ENCODE peak calls at places on chromosomes 3 and 15, in nine cellular contexts. P is ascending aorta, M is DND-41, D is psoas muscle, G is adrenal gland, K is A549, C is pancreas, A is ovary, X is PC-3. U is an unnamed sample.

GRCh38 chr3:126434264-126434590 is 39.5 kb downstream of the CFAP100 start:
- DNase-seq in P (peak; percentile 53), M (no peak), D (no peak), G (no peak), K (no peak), C (no peak), A (no peak), X (no peak), U (no peak)

GRCh38 chr15:63347074-63347859 is 34.4 kb downstream of the CA12 start:
- DNase-seq in P (no peak), M (no peak), D (no peak), G (no peak), K (no peak), C (no peak), A (no peak), X (no peak), U (no peak)

GRCh38 chr3:128383316-128384235 is 83.1 kb downstream of the DNAJB8 start:
- DNase-seq in P (peak; percentile 86), M (peak; percentile 54), D (peak; percentile 89), G (peak; percentile 66), K (peak; percentile 38), C (peak; percentile 95), A (peak; percentile 55), X (peak; percentile 90), U (no peak)

GRCh38 chr3:173826901-173827609 is 429.5 kb downstream of the NLGN1 start:
- DNase-seq in P (no peak), M (no peak), D (no peak), G (no peak), K (no peak), C (no peak), A (no peak), X (no peak), U (no peak)

GRCh38 chr15:32694222-32694983 is 23.4 kb upstream of the GREM1 start:
- DNase-seq in P (no peak), M (no peak), D (no peak), G (no peak), K (no peak), C (no peak), A (no peak), X (peak; percentile 48), U (no peak)

GRCh38 chr3:65485826-65486592 is 552.7 kb downstream of the MAGI1 start:
- DNase-seq in P (no peak), M (no peak), D (no peak), G (no peak), K (no peak), C (no peak), A (no peak), X (no peak), U (no peak)

GRCh38 chr15:31280037-31280830 is 46.4 kb upstream of the KLF13 start:
- DNase-seq in P (peak; percentile 61), M (peak; percentile 2), D (peak; percentile 55), G (no peak), K (no peak), C (no peak), A (no peak), X (no peak), U (no peak)

GRCh38 chr3:147906275-147906674 is 497.1 kb downstream of the ZIC1 start:
- DNase-seq in P (no peak), M (no peak), D (no peak), G (no peak), K (no peak), C (no peak), A (no peak), X (peak; percentile 69), U (no peak)

GRCh38 chr15:90037510-90037860 is 36.4 kb downstream of the ZNF710 start:
- DNase-seq in P (peak; percentile 5), M (no peak), D (no peak), G (no peak), K (no peak), C (no peak), A (no peak), X (no peak), U (no peak)

GRCh38 chr15:37057831-37058230 is 42.5 kb downstream of the MEIS2 start:
- DNase-seq in P (no peak), M (no peak), D (no peak), G (no peak), K (no peak), C (no peak), A (no peak), X (no peak), U (no peak)

GRCh38 chr15:80982839-80983238 is 6.8 kb downstream of the MESD start:
- DNase-seq in P (no peak), M (no peak), D (no peak), G (no peak), K (no peak), C (no peak), A (no peak), X (no peak), U (no peak)

DNA sequence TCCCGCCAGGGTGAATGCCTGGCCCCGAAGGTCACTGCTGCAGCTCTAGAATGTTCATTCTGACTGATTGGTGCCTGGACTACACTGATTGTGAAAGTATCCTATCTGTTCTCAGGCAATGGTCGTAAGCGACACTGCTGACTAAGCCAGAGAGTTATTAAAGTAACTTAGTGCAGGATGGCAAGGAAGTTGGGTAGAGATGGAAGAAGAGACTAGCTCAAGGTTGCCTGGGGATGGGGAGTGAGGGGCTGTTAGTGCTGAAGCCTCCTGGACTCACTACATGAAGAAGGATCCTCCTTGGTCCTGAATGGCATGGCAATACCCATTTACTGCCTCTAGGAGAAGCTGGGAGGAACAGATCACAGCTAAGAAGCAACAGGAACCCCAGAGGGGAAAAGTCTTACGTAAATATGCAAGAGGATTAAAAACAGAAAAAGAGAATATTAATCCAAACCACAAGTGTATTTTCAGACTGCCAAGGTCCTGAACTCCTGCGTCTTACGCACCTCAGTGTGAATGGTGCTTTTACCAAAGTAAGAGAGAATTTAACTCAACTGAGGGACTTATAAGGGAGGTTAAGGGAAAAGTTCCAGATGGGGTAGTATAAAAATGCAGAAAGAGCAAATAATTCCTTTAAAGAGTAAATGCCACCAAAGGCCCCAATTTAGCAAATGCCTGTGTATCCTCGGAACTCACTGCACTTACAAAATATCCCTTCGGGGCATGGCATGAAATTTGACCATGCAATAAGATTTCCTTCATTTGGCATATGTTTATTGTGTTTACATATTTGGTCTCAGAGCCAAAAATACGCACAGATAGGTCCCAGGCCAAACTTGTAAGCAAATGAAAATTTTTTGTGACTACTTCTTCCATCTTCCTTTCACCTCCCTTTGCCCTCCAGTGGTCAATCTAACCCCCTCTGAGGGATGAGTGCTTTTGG is 64.0 kb upstream of the DGKG start:
- DNase-seq in P (no peak), M (no peak), D (no peak), G (no peak), K (peak; percentile 25), C (no peak), A (no peak), X (peak; percentile 81), U (no peak)
- TF ChIP-seq CTCF in P (no peak), M (no peak), D (peak; percentile 6), G (no peak), K (no peak), C (no peak), A (no peak), X (peak; percentile 62), U (no peak)

DNA sequence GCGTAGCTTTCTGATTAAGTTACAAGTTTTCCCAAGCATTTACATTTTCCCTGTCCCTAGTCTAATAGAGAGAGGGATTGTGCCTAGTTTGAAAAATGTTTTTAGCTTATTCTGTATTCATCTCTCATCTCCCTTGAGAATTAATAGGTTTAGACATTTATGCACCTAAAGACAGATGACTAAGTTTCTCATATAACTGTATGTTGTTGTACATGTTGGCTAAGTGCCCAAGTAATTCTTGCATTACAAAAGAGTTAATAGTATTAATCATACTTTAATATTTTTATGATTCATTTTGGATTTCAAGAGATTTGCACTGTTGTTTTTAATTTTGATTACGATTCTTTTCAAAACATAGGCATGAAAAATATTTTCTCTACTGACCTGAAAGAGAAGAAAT is 109.0 kb upstream of the TBL1XR1 start:
- DNase-seq in P (no peak), M (no peak), D (no peak), G (no peak), K (no peak), C (no peak), A (no peak), X (peak; percentile 89), U (no peak)
- H3K27ac ChIP-seq in P (no peak overlapping the region), M (no peak overlapping the region), D (no peak overlapping the region), G (no peak overlapping the region), K (no peak overlapping the region), C (no peak overlapping the region), A (no peak overlapping the region), X (no peak overlapping the region), U (no peak overlapping the region)

GRCh38 chr15:52677593-52677992 is 1.6 kb downstream of the ATOSA start:
- DNase-seq in P (no peak), M (no peak), D (no peak), G (no peak), K (no peak), C (no peak), A (no peak), X (peak; percentile 4), U (no peak)

GRCh38 chr15:52680041-52680391 is 828 bp upstream of the ATOSA start:
- DNase-seq in P (no peak), M (no peak), D (no peak), G (no peak), K (no peak), C (no peak), A (no peak), X (no peak), U (no peak)

GRCh38 chr15:52679232-52680040 is at the start of gene ATOSA:
- DNase-seq in P (peak; percentile 95), M (peak; percentile 87), D (peak; percentile 96), G (peak; percentile 94), K (peak; percentile 90), C (peak; percentile 93), A (peak; percentile 90), X (peak; percentile 73), U (peak; percentile 87)

GRCh38 chr15:52678468-52679231 is 538 bp downstream of the ATOSA start:
- DNase-seq in P (peak; percentile 82), M (peak; percentile 60), D (peak; percentile 89), G (peak; percentile 68), K (peak; percentile 40), C (peak; percentile 93), A (peak; percentile 75), X (peak; percentile 41), U (peak; percentile 71)

GRCh38 chr15:52678036-52678467 is 1.1 kb downstream of the ATOSA start:
- DNase-seq in P (peak; percentile 77), M (peak; percentile 56), D (peak; percentile 80), G (peak; percentile 79), K (peak; percentile 53), C (peak; percentile 62), A (peak; percentile 69), X (peak; percentile 57), U (peak; percentile 74)
- TF ChIP-seq CTCF in P (peak; percentile 30), M (peak; percentile 57), D (no peak), G (no peak), K (peak; percentile 41), C (no peak), A (no peak), X (peak; percentile 35), U (no peak)

DNA sequence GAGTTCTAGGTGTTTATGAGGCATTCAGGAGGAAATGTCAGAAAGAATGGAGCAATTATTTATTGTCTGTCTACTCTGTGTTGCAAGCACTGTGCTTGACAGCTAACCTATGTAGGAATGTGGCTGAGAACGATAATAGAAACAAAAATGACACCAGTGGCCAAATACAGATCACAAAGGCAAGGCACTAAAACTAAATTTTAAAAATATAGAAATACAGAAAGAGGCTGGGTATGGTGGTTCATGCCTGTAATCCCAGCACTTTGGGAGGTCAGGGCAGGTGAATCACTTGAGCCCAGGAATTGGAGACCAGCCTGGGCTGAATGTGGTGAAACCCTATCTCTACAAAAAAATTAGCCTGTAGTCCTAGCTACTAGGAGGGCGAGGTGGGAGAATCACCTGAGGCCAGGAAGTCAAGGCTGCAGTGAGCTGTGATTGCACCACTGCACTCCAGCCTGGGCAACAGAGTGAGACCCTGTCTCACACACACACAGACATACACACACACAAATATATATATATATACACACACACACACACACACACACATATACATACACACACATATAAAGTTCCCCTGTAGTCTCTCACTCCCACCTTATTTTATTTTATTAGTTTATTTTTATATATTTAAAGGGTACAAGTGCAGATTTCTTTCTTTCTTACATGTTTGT is 6.0 kb downstream of the PRKCI start:
- DNase-seq in P (no peak), M (no peak), D (no peak), G (no peak), K (no peak), C (no peak), A (no peak), X (peak; percentile 41), U (no peak)
- H3K27ac ChIP-seq in P (peak overlapping the region; percentile 15), M (no peak overlapping the region), D (no peak overlapping the region), G (no peak overlapping the region), K (peak overlapping the region; percentile 19), C (no peak overlapping the region), A (no peak overlapping the region), X (no peak overlapping the region), U (no peak overlapping the region)

U was measured in CD8-positive, alpha-beta T cell.